ENCODE peak calls at places on chromosomes 6 and 20, in six cellular contexts. I is cardiac fibroblast, B is cardiac muscle cell, J is NB4, W is mesenchymal stem cell, Y is brain microvascular endothelial cell. K is an unnamed sample.

GRCh38 chr6:3176562-3177355 is 19.4 kb upstream of the TUBB2A start:
- DNase-seq in I (peak; percentile 96), Y (peak; percentile 96), J (peak; percentile 88), B (peak; percentile 94), W (peak; percentile 95), K (no peak)

GRCh38 chr6:163620670-163621330 is 206.3 kb downstream of the QKI start:
- DNase-seq in I (no peak), B (no peak), Y (peak; percentile 3), W (no peak), J (no peak), K (no peak)

GRCh38 chr6:37190159-37190535 is 20.2 kb downstream of the PIM1 start:
- DNase-seq in J (no peak), Y (peak; percentile 31), W (peak; percentile 56), B (no peak), I (no peak), K (no peak)

GRCh38 chr6:110756817-110757216 is 58.5 kb downstream of the CDK19 start:
- DNase-seq in B (no peak), I (no peak), J (peak; percentile 11), W (no peak), Y (no peak), K (no peak)

GRCh38 chr6:30889921-30890645 is 5.8 kb downstream of the DDR1 start:
- DNase-seq in I (no peak), W (no peak), J (no peak), B (no peak), Y (no peak), K (no peak)

GRCh38 chr20:14712302-14712739 is 374.9 kb upstream of the FLRT3 start:
- DNase-seq in I (peak; percentile 23), Y (peak; percentile 22), B (peak; percentile 35), J (no peak), W (peak; percentile 80), K (no peak)

GRCh38 chr20:61839223-61839911 is 226.3 kb downstream of the TAF4 start:
- DNase-seq in I (no peak), B (no peak), J (no peak), Y (no peak), W (no peak), K (no peak)

GRCh38 chr6:165573671-165574070 is 89.4 kb downstream of the PDE10A start:
- DNase-seq in B (peak; percentile 97), Y (peak; percentile 95), J (no peak), W (peak; percentile 17), I (peak; percentile 94), K (no peak)

DNA sequence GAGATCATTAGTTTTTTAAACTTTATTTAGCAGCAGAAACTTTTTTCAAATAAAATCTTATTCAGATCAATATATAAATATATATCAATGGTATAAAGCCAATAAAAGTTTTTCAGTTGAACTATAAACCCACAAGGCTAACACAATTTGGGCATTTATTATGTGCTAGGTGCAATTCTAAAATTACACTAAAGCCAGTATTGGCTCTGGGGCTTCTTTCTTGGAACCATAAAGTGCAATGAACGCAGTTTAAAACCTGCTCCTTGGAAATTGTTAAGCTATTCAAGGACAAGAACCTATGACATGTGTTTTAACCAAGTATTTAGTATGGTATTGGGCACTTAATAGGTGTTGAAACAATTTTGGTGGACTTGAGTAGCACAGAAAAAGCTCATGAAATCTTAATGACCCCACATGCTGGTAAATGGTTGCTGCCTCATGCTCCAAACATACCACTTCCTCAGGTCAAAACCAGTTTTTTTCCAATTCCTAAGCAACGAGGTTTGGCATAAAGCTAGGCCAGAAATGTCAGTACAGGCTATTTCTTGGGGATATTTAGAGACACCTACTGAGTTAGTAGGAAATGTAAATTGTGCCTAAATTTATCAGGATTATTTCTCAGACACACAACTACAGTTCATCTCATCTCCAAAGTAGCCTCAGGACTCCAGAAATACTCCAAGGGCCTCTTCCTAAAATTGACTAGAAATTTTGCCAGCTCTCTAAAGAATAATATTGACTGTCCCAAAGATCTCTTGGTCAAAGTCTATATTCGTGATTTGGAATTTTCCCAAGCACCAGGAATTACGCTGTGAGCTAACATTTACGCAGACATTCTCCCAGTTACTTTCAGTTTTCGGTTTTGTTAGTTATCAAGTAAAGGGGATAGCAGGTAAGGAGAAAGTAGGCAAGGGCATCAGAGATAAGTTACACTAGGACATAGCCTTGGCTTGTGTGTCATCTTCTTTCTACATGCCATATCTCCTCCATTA is 90.9 kb upstream of the LGSN start:
- DNase-seq in B (no peak), J (no peak), W (no peak), Y (no peak), I (no peak), K (no peak)
- H3K4me3 ChIP-seq in B (no peak overlapping the region), J (no peak overlapping the region), W (no peak overlapping the region), Y (no peak overlapping the region), I (no peak overlapping the region), K (no peak overlapping the region)

DNA sequence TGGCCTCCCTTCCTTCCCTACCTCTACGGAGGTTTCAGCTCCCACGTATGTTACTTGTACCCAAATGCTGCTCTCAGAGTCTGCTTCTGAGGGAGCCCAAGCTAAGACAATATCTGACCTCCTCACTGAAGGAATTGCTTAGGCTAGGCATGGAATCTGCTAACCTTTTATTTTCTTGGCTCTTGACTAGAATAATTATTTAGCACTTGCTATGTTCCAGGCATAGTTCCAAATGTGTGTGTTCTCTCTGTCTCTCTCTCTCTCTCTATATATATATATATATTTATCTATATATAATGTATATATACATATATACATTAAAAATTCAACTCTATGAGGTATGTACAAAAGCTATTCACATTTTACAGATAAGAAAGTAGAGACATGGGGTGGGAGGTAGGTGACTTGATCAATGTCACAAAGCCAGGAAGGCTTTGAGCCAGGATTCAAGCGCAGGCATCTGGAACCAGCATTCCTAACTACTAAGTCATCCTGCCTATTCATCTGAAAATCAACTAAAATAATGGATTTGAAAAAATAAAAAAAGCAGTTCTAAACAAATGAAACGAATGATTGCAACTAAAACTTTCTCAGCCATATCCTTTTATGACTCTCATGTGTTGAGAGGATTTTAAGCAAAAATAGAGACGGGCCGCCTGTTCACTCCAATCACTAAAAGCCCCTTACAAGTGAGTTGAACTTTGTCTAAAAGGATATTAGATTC is 189.7 kb upstream of the JAG1 start:
- DNase-seq in I (peak; percentile 93), W (peak; percentile 50), B (peak; percentile 85), Y (peak; percentile 79), J (no peak), K (no peak)
- H3K4me3 ChIP-seq in I (peak overlapping the region; percentile 22), W (peak overlapping the region; percentile 54), B (no peak overlapping the region), Y (no peak overlapping the region), J (no peak overlapping the region), K (no peak overlapping the region)

DNA sequence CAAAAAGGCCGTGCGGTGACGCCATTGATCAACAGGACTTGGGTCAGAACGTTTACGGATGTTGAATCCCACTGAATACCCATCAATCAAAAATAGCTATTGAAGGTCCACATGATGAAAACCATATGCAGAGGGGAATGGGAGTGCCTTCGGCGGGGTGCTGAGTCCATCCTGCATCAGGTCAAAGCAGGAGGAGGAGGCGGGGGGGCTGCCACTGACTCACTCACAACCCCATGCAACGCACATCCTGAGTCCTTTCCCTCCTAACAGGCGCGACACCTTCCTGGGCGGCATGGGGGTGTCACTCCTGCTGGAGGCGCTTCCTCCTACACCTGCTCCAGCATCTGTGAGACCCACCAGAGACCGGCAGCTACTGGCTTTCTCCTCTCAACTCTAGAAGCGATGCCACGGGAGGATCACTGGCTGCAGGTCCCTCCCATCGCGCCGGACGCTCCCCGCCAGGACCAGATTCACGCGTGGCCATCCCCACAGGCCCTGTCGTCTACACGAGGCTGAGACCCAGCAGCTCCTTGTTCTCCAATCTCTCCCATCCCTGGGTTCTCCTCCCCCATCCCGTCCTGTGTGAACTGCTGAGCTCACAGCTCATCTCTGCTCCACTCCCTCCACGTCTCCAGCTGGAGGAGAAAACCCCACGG is 170.6 kb upstream of the THBS2 start:
- DNase-seq in I (no peak), W (no peak), J (peak; percentile 18), Y (no peak), B (no peak), K (no peak)
- H3K4me3 ChIP-seq in I (no peak overlapping the region), W (peak overlapping the region; percentile 65), J (peak overlapping the region; percentile 64), Y (peak overlapping the region; percentile 45), B (no peak overlapping the region), K (no peak overlapping the region)

GRCh38 chr20:37898301-37899104 is 4.4 kb upstream of the VSTM2L start:
- DNase-seq in B (no peak), W (no peak), J (no peak), Y (no peak), I (peak; percentile 23), K (no peak)
- H3K4me3 ChIP-seq in B (no peak overlapping the region), W (no peak overlapping the region), J (no peak overlapping the region), Y (no peak overlapping the region), I (no peak overlapping the region), K (no peak overlapping the region)

DNA sequence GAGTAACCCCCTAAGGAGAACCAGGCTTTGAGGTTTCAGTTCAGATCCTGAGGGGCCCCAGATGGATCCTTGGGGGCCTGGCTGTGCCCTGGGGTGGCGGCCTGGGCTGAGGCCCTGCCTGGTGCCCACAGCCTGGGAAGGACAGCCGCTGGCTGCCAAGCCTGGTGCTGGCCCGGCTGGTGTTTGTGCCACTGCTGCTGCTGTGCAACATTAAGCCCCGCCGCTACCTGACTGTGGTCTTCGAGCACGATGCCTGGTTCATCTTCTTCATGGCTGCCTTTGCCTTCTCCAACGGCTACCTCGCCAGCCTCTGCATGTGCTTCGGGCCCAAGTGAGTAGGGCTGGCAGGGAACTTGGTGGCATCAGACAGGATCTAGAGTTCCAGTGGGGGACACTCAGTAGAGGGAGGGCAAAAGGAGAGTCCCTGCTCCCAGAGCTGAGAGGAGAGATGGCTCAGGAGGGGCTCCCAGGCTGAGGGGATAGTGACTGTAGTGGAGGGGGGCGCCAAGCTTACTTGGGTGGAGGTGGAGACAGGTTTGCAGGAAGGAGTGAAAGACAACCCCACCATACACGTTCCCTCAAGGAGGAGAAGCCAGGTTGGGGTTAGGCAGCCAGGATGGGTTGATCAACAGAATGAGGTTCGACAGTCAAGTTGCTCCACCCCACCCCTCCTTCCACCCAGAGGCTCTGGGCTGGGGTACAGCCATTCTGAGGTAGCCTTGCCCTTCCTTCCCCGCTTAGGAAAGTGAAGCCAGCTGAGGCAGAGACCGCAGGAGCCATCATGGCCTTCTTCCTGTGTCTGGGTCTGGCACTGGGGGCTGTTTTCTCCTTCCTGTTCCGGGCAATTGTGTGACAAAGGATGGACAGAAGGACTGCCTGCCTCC is 9.5 kb downstream of the SLC29A1 start:
- DNase-seq in J (no peak), I (no peak), B (no peak), Y (no peak), W (no peak), K (no peak)
- H3K4me3 ChIP-seq in J (no peak overlapping the region), I (no peak overlapping the region), B (no peak overlapping the region), Y (no peak overlapping the region), W (no peak overlapping the region), K (no peak overlapping the region)

GRCh38 chr6:140540743-140541142 is 1166.3 kb upstream of the CITED2 start:
- DNase-seq in I (no peak), Y (no peak), W (no peak), J (no peak), B (no peak), K (no peak)

GRCh38 chr6:140537834-140538680 is 1163.6 kb upstream of the CITED2 start:
- DNase-seq in J (no peak), B (peak; percentile 96), W (peak; percentile 88), Y (peak; percentile 97), I (peak; percentile 98), K (no peak)

GRCh38 chr6:140538926-140539325 is 1164.5 kb upstream of the CITED2 start:
- DNase-seq in B (peak; percentile 4), J (no peak), Y (no peak), I (peak; percentile 34), W (no peak), K (no peak)

GRCh38 chr6:140535511-140535910 is 1161.1 kb upstream of the CITED2 start:
- DNase-seq in J (no peak), B (no peak), Y (no peak), I (no peak), W (no peak), K (no peak)

DNA sequence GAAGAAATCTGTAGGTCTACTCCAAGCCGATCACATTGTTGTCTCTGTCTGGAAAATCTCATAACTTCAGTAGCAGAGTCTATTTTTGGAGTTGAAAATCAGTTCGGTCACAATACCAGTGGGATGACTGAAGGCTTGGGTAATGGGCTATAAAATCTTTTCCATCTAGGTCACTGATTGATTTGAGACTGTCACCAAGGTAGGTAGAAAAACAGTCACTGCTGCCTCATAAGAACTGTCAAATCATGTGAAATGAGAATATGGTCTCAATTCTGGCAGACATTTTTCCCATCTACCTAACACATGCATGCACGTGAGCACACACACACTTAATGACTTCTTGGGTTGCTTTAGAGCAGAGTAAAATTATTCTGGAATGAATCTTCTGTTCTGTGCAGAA is 1162.8 kb upstream of the CITED2 start:
- DNase-seq in W (peak; percentile 43), B (no peak), I (no peak), Y (no peak), J (no peak), K (no peak)
- H3K4me3 ChIP-seq in W (peak overlapping the region; percentile 14), B (no peak overlapping the region), I (no peak overlapping the region), Y (no peak overlapping the region), J (no peak overlapping the region), K (no peak overlapping the region)